ENCODE peak calls at places on chromosomes 5 and 9, in seven cellular contexts. One of them, this sample, is unnamed.

GRCh38 chr5:157926953-157927352 is 68.0 kb upstream of the CLINT1 start:
- DNase-seq in IMR-90: no peak
- DNase-seq in body of pancreas: no peak
- DNase-seq in H1: no peak
- DNase-seq in AG04450: no peak
- DNase-seq in stomach: no peak
- DNase-seq in psoas muscle: no peak
- DNase-seq in this sample: no peak

GRCh38 chr5:138605254-138605972 is 30.2 kb upstream of the HSPA9 start:
- DNase-seq in IMR-90: no peak
- DNase-seq in body of pancreas: no peak
- DNase-seq in H1: no peak
- DNase-seq in AG04450: no peak
- DNase-seq in stomach: no peak
- DNase-seq in psoas muscle: no peak
- DNase-seq in this sample: no peak

GRCh38 chr5:150517272-150518152 is 9.6 kb downstream of the NDST1 start:
- DNase-seq in IMR-90: peak; percentile 98
- DNase-seq in body of pancreas: peak; percentile 98
- DNase-seq in H1: no peak
- DNase-seq in AG04450: peak; percentile 85
- DNase-seq in stomach: peak; percentile 86
- DNase-seq in psoas muscle: peak; percentile 45
- DNase-seq in this sample: peak; percentile 81

GRCh38 chr9:134158753-134159392 is 5.5 kb downstream of the RNU6ATAC start:
- DNase-seq in IMR-90: no peak
- DNase-seq in body of pancreas: no peak
- DNase-seq in H1: no peak
- DNase-seq in AG04450: no peak
- DNase-seq in stomach: no peak
- DNase-seq in psoas muscle: no peak
- DNase-seq in this sample: no peak

GRCh38 chr5:150239794-150240122 is 49.8 kb downstream of the CAMK2A start:
- DNase-seq in IMR-90: no peak
- DNase-seq in body of pancreas: no peak
- DNase-seq in H1: no peak
- DNase-seq in AG04450: no peak
- DNase-seq in stomach: no peak
- DNase-seq in psoas muscle: no peak
- DNase-seq in this sample: no peak

GRCh38 chr5:44613951-44614350 is 194.8 kb upstream of the MRPS30 start:
- DNase-seq in IMR-90: no peak
- DNase-seq in body of pancreas: no peak
- DNase-seq in H1: no peak
- DNase-seq in AG04450: no peak
- DNase-seq in stomach: no peak
- DNase-seq in psoas muscle: no peak
- DNase-seq in this sample: no peak

GRCh38 chr5:38725419-38725865 is 120.4 kb upstream of the OSMR start:
- DNase-seq in IMR-90: no peak
- DNase-seq in body of pancreas: no peak
- DNase-seq in H1: no peak
- DNase-seq in AG04450: no peak
- DNase-seq in stomach: no peak
- DNase-seq in psoas muscle: no peak
- DNase-seq in this sample: no peak

GRCh38 chr5:16727937-16728336 is 111.1 kb upstream of the RETREG1 start:
- DNase-seq in IMR-90: no peak
- DNase-seq in body of pancreas: peak; percentile 69
- DNase-seq in H1: no peak
- DNase-seq in AG04450: no peak
- DNase-seq in stomach: peak; percentile 79
- DNase-seq in psoas muscle: no peak
- DNase-seq in this sample: no peak

GRCh38 chr5:112974901-112975300 is 1.7 kb upstream of the DCP2 start:
- DNase-seq in IMR-90: no peak
- DNase-seq in body of pancreas: no peak
- DNase-seq in H1: no peak
- DNase-seq in AG04450: no peak
- DNase-seq in stomach: no peak
- DNase-seq in psoas muscle: no peak
- DNase-seq in this sample: no peak

GRCh38 chr5:173823721-173824567 is 64.2 kb upstream of the CPEB4 start:
- DNase-seq in IMR-90: peak; percentile 85
- DNase-seq in body of pancreas: peak; percentile 73
- DNase-seq in H1: no peak
- DNase-seq in AG04450: peak; percentile 84
- DNase-seq in stomach: peak; percentile 64
- DNase-seq in psoas muscle: no peak
- DNase-seq in this sample: no peak

GRCh38 chr5:125198270-125198974 is 452.0 kb upstream of the ZNF608 start:
- DNase-seq in IMR-90: peak; percentile 84
- DNase-seq in body of pancreas: peak; percentile 77
- DNase-seq in H1: no peak
- DNase-seq in AG04450: peak; percentile 56
- DNase-seq in stomach: peak; percentile 80
- DNase-seq in psoas muscle: peak; percentile 55
- DNase-seq in this sample: peak; percentile 97

GRCh38 chr5:37120270-37120669 is 128.9 kb downstream of the CPLANE1 start:
- DNase-seq in IMR-90: no peak
- DNase-seq in body of pancreas: no peak
- DNase-seq in H1: no peak
- DNase-seq in AG04450: no peak
- DNase-seq in stomach: no peak
- DNase-seq in psoas muscle: no peak
- DNase-seq in this sample: no peak

GRCh38 chr5:154477382-154478223 is 424 bp downstream of the HAND1 start:
- DNase-seq in IMR-90: peak; percentile 1
- DNase-seq in body of pancreas: no peak
- DNase-seq in H1: peak; percentile 74
- DNase-seq in AG04450: no peak
- DNase-seq in stomach: no peak
- DNase-seq in psoas muscle: no peak
- DNase-seq in this sample: peak; percentile 35

GRCh38 chr5:110512266-110512665 is 214.2 kb downstream of the TMEM232 start:
- DNase-seq in IMR-90: no peak
- DNase-seq in body of pancreas: no peak
- DNase-seq in H1: no peak
- DNase-seq in AG04450: no peak
- DNase-seq in stomach: no peak
- DNase-seq in psoas muscle: no peak
- DNase-seq in this sample: no peak

GRCh38 chr9:131330814-131331600 is 41.5 kb downstream of the PLPP7 start:
- DNase-seq in IMR-90: no peak
- DNase-seq in body of pancreas: no peak
- DNase-seq in H1: peak; percentile 80
- DNase-seq in AG04450: no peak
- DNase-seq in stomach: no peak
- DNase-seq in psoas muscle: no peak
- DNase-seq in this sample: no peak

GRCh38 chr9:6307551-6308096 is 20.6 kb upstream of the TPD52L3 start:
- DNase-seq in IMR-90: no peak
- DNase-seq in body of pancreas: no peak
- DNase-seq in H1: no peak
- DNase-seq in AG04450: no peak
- DNase-seq in stomach: no peak
- DNase-seq in psoas muscle: no peak
- DNase-seq in this sample: no peak

GRCh38 chr5:150295172-150295611 is 5.6 kb upstream of the CAMK2A start:
- DNase-seq in IMR-90: peak; percentile 81
- DNase-seq in body of pancreas: peak; percentile 44
- DNase-seq in H1: no peak
- DNase-seq in AG04450: no peak
- DNase-seq in stomach: peak; percentile 43
- DNase-seq in psoas muscle: peak; percentile 36
- DNase-seq in this sample: peak; percentile 61

GRCh38 chr5:82163459-82164108 is 114.6 kb downstream of the RPS23 start:
- DNase-seq in IMR-90: peak; percentile 43
- DNase-seq in body of pancreas: no peak
- DNase-seq in H1: no peak
- DNase-seq in AG04450: no peak
- DNase-seq in stomach: no peak
- DNase-seq in psoas muscle: no peak
- DNase-seq in this sample: no peak
- H3K4me3 ChIP-seq in IMR-90: no peak overlapping the region
- H3K4me3 ChIP-seq in body of pancreas: no peak overlapping the region
- H3K4me3 ChIP-seq in H1: no peak overlapping the region
- H3K4me3 ChIP-seq in AG04450: no peak overlapping the region
- H3K4me3 ChIP-seq in stomach: no peak overlapping the region
- H3K4me3 ChIP-seq in psoas muscle: no peak overlapping the region
- H3K4me3 ChIP-seq in this sample: no peak overlapping the region

GRCh38 chr9:72753261-72753893 is 199.5 kb downstream of the ALDH1A1 start:
- DNase-seq in IMR-90: peak; percentile 31
- DNase-seq in body of pancreas: no peak
- DNase-seq in H1: no peak
- DNase-seq in AG04450: no peak
- DNase-seq in stomach: no peak
- DNase-seq in psoas muscle: no peak
- DNase-seq in this sample: no peak
- TF ChIP-seq CTCF in IMR-90: peak; percentile 64
- TF ChIP-seq CTCF in body of pancreas: peak; percentile 31
- TF ChIP-seq CTCF in H1: peak; percentile 17
- TF ChIP-seq CTCF in AG04450: peak; percentile 46
- TF ChIP-seq CTCF in stomach: peak; percentile 17
- TF ChIP-seq CTCF in psoas muscle: peak; percentile 29
- TF ChIP-seq CTCF in this sample: no peak

DNA sequence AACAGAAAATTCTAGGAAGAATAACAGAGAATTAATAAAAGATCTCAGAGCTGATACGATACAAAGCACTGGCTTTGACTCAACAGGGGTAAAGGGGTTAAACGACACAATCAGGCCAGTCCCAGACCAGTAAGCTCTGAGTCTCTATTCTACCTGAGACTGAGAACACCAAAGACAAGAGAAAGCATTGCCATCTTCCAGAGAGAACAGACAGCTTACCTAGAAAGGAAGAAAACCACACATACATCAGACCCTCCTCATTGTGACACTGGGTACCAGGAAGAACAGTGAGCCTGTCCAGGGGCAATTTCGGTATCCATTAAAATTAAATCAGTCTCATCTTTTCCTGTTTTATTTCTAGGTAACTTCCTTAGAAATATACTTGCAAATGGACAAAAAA is 41.1 kb downstream of the MRPL36 start:
- DNase-seq in IMR-90: no peak
- DNase-seq in body of pancreas: no peak
- DNase-seq in H1: no peak
- DNase-seq in AG04450: no peak
- DNase-seq in stomach: no peak
- DNase-seq in psoas muscle: no peak
- DNase-seq in this sample: no peak
- H3K27me3 ChIP-seq in IMR-90: peaks cover 17% of the 10 kb centered on the region
- H3K27me3 ChIP-seq in body of pancreas: no peaks in the 10 kb centered on the region
- H3K27me3 ChIP-seq in H1: no peaks in the 10 kb centered on the region
- H3K27me3 ChIP-seq in AG04450: peaks cover 23% of the 10 kb centered on the region
- H3K27me3 ChIP-seq in stomach: peaks cover 60% of the 10 kb centered on the region
- H3K27me3 ChIP-seq in psoas muscle: no peaks in the 10 kb centered on the region
- H3K27me3 ChIP-seq in this sample: peaks cover 64% of the 10 kb centered on the region

GRCh38 chr9:90807006-90807405 is 5.4 kb downstream of the SYK start:
- DNase-seq in IMR-90: no peak
- DNase-seq in body of pancreas: no peak
- DNase-seq in H1: no peak
- DNase-seq in AG04450: no peak
- DNase-seq in stomach: no peak
- DNase-seq in psoas muscle: no peak
- DNase-seq in this sample: no peak
- H3K4me3 ChIP-seq in IMR-90: no peak overlapping the region
- H3K4me3 ChIP-seq in body of pancreas: no peak overlapping the region
- H3K4me3 ChIP-seq in H1: no peak overlapping the region
- H3K4me3 ChIP-seq in AG04450: no peak overlapping the region
- H3K4me3 ChIP-seq in stomach: no peak overlapping the region
- H3K4me3 ChIP-seq in psoas muscle: no peak overlapping the region
- H3K4me3 ChIP-seq in this sample: no peak overlapping the region

GRCh38 chr9:130327070-130327780 is 61.7 kb downstream of the HMCN2 start:
- DNase-seq in IMR-90: no peak
- DNase-seq in body of pancreas: no peak
- DNase-seq in H1: peak; percentile 92
- DNase-seq in AG04450: no peak
- DNase-seq in stomach: no peak
- DNase-seq in psoas muscle: no peak
- DNase-seq in this sample: peak; percentile 74
- TF ChIP-seq CTCF in IMR-90: peak; percentile 19
- TF ChIP-seq CTCF in body of pancreas: no peak
- TF ChIP-seq CTCF in H1: peak; percentile 84
- TF ChIP-seq CTCF in AG04450: peak; percentile 39
- TF ChIP-seq CTCF in stomach: no peak
- TF ChIP-seq CTCF in psoas muscle: no peak
- TF ChIP-seq CTCF in this sample: peak; percentile 74

DNA sequence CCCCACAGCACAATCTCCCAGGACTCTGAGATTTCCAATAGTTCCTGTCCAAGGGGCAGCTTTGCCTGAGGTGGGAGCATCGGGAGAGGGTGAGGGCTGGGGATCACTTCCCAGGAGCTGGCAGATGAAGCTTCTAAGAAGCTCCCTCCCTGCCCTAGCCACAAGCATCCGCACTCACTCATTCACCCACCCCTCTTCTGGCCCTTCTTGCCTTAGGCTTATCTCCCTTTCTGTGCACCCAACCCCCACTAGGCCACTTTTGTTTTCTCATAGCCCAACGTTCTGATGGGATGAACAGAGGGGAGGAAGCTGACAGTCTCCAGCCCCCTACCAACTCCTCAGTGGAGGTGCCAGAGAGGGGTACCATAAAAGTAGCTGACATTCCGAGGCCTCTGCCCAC is 3.7 kb upstream of the PCDH1 start:
- DNase-seq in IMR-90: no peak
- DNase-seq in body of pancreas: no peak
- DNase-seq in H1: peak; percentile 61
- DNase-seq in AG04450: no peak
- DNase-seq in stomach: no peak
- DNase-seq in psoas muscle: no peak
- DNase-seq in this sample: no peak
- H3K27me3 ChIP-seq in IMR-90: peaks cover 66% of the 10 kb centered on the region
- H3K27me3 ChIP-seq in body of pancreas: no peaks in the 10 kb centered on the region
- H3K27me3 ChIP-seq in H1: no peaks in the 10 kb centered on the region
- H3K27me3 ChIP-seq in AG04450: peaks cover 65% of the 10 kb centered on the region
- H3K27me3 ChIP-seq in stomach: peaks cover 94% of the 10 kb centered on the region
- H3K27me3 ChIP-seq in psoas muscle: no peaks in the 10 kb centered on the region
- H3K27me3 ChIP-seq in this sample: peaks cover 4% of the 10 kb centered on the region

This sample was measured in BE2C.